ENCODE peak calls at places on chromosomes 13 and 19, in four cellular contexts. H, O, T and K are unnamed samples.
A peak's percentile ranks its signal among the peaks of the same experiment; 100 is the strongest.

GRCh38 chr19:16001481-16002312 is 52.9 kb downstream of the OR10H4 start:
- DNase-seq in H (no peak), O (no peak), T (no peak), K (no peak)

GRCh38 chr19:10643166-10643967 is 10.8 kb upstream of the ILF3 start:
- DNase-seq in H (no peak), O (no peak), T (no peak), K (no peak)

GRCh38 chr13:99873832-99874430 is 97.6 kb downstream of the ZIC5 start:
- DNase-seq in H (no peak), O (no peak), T (no peak), K (no peak)

GRCh38 chr13:30865131-30866009 is 40.7 kb upstream of the MEDAG start:
- DNase-seq in H (peak; percentile 75), O (peak; percentile 90), T (peak; percentile 87), K (peak; percentile 90)

GRCh38 chr19:28497137-28497536 is 715.8 kb downstream of the UQCRFS1 start:
- DNase-seq in H (no peak), O (no peak), T (no peak), K (peak; percentile 29)

GRCh38 chr19:28509079-28509895 is 703.7 kb downstream of the UQCRFS1 start:
- DNase-seq in H (no peak), O (no peak), T (no peak), K (no peak)

GRCh38 chr13:109074853-109075252 is 445.4 kb downstream of the MYO16 start:
- DNase-seq in H (no peak), O (no peak), T (no peak), K (no peak)

GRCh38 chr13:25171517-25172302 is at the start of gene AMER2:
- DNase-seq in H (no peak), O (peak; percentile 37), T (no peak), K (peak; percentile 70)

GRCh38 chr13:28012896-28013295 is 24.4 kb upstream of the URAD start:
- DNase-seq in H (no peak), O (no peak), T (no peak), K (no peak)

GRCh38 chr19:6241680-6242079 is 38.1 kb downstream of the MLLT1 start:
- DNase-seq in H (no peak), O (no peak), T (peak; percentile 58), K (no peak)

GRCh38 chr13:42836930-42837329 is 55.5 kb downstream of the FAM216B start:
- DNase-seq in H (no peak), O (peak; percentile 52), T (no peak), K (peak; percentile 81)

GRCh38 chr13:36758345-36758744 is 60.7 kb upstream of the RFXAP start:
- DNase-seq in H (peak; percentile 28), O (no peak), T (no peak), K (no peak)

GRCh38 chr19:10166046-10166445 is 28.7 kb downstream of the DNMT1 start:
- DNase-seq in H (no peak), O (no peak), T (no peak), K (no peak)

GRCh38 chr13:44667950-44668349 is 91.8 kb upstream of the TSC22D1 start:
- DNase-seq in H (no peak), O (no peak), T (no peak), K (peak; percentile 73)

GRCh38 chr19:45016388-45017314 is 15.4 kb downstream of the RELB start:
- DNase-seq in H (peak; percentile 83), O (peak; percentile 92), T (peak; percentile 72), K (peak; percentile 74)

GRCh38 chr13:85313761-85314503 is 485.3 kb downstream of the SLITRK6 start:
- DNase-seq in H (no peak), O (no peak), T (no peak), K (peak; percentile 3)

GRCh38 chr19:31164666-31165265 is 184.5 kb downstream of the TSHZ3 start:
- DNase-seq in H (no peak), O (no peak), T (no peak), K (no peak)

GRCh38 chr19:53112286-53112685 is 9.1 kb upstream of the ZNF160 start:
- DNase-seq in H (no peak), O (no peak), T (no peak), K (no peak)

GRCh38 chr13:70894258-70894657 is 786.0 kb upstream of the KLHL1 start:
- DNase-seq in H (no peak), O (peak; percentile 22), T (no peak), K (no peak)

GRCh38 chr19:32406161-32407003 is 812 bp downstream of the DPY19L3 start:
- DNase-seq in H (no peak), O (peak; percentile 83), T (no peak), K (no peak)

GRCh38 chr19:32405431-32406160 is at the start of gene DPY19L3:
- DNase-seq in H (peak; percentile 97), O (peak; percentile 95), T (peak; percentile 98), K (peak; percentile 96)

GRCh38 chr19:32404939-32405430 is 585 bp upstream of the DPY19L3 start:
- DNase-seq in H (peak; percentile 69), O (no peak), T (peak; percentile 87), K (peak; percentile 52)

GRCh38 chr19:32404213-32404938 is 1.2 kb upstream of the DPY19L3 start:
- DNase-seq in H (no peak), O (peak; percentile 57), T (no peak), K (no peak)

GRCh38 chr19:32407004-32407992 is 1.7 kb downstream of the DPY19L3 start:
- DNase-seq in H (peak; percentile 68), O (no peak), T (peak; percentile 63), K (no peak)
- H3K27ac ChIP-seq in H (peak overlapping the region; percentile 98), O (no peak overlapping the region), T (peak overlapping the region; percentile 99), K (no peak overlapping the region)

GRCh38 chr13:27004389-27004788 is 167.2 kb downstream of the USP12 start:
- DNase-seq in H (no peak), O (no peak), T (no peak), K (no peak)

GRCh38 chr13:27006519-27007161 is 165.0 kb downstream of the USP12 start:
- DNase-seq in H (peak; percentile 54), O (peak; percentile 55), T (no peak), K (peak; percentile 46)

GRCh38 chr13:27005976-27006518 is 165.6 kb downstream of the USP12 start:
- DNase-seq in H (no peak), O (no peak), T (no peak), K (no peak)

GRCh38 chr13:27004866-27005265 is 166.7 kb downstream of the USP12 start:
- DNase-seq in H (no peak), O (no peak), T (no peak), K (no peak)

DNA sequence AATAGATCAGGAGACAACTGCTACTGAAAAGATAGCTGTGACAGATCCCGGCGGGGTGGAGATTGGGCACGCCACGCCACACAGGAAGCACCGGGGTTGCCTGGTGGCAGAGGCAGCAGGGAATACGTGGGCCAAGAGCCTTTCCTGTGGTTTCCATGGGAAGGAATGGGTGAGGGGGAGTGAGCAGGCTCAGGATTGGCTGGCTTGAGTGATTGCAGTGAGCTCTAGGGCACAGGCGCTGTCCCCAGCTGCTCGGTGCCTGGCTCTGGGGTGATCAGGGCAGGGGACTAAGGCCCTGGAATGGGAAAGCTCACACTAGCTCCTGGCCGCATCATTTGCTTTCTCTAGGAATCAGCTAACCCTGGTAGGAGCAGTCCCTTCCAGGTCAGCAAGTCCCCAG is 166.1 kb downstream of the USP12 start:
- DNase-seq in H (no peak), O (peak; percentile 22), T (no peak), K (peak; percentile 52)
- H3K27me3 ChIP-seq in H (peaks cover 22% of the 10 kb centered on the region), O (peaks cover 21% of the 10 kb centered on the region), T (peaks cover 4% of the 10 kb centered on the region), K (peaks cover 18% of the 10 kb centered on the region)

DNA sequence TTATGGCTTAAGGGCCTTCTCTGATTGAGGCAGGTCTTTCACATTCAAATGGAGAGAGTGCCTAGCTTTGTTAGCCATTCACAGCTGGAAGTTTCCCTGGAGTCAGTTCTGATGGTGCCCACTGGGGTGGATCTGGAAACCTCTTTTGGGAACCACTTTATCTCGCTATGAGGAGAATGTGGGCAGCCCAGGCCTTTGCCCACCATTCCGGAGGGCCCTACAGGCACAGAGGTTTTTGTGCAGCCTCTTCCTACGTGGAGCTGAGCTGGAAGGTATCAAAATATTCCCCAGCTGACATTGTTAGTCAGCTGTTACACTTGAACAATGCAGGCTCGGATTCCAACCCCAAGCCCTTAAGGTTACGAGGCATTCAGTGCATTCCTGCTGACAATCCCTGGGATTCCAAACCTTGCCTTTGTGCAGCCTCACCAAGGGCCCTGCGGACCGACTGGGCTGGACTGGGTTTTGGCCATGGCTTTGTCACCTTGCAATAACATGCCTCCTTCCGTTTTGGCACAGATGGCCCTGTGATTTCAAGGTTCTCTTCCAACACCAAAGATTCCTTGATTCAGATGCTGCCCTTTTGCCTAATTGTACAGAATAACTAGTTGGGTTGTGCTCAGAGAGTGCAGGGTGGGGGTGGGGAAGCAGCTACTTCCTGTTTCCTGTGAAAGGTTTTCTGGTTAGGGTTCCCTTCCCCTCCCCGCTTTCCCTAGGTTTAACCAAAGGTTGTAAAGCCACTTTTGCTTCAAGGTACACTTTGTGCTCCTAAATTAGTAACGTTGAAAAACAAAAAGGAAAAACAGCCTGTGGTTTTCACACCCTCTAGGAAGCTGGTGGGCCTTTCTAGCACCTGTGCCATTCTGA is 27.1 kb downstream of the SAE1 start:
- DNase-seq in H (peak; percentile 33), O (peak; percentile 96), T (no peak), K (peak; percentile 78)
- TF ChIP-seq CTCF in H (no peak), O (peak; percentile 38), T (peak; percentile 5), K (peak; percentile 13)

DNA sequence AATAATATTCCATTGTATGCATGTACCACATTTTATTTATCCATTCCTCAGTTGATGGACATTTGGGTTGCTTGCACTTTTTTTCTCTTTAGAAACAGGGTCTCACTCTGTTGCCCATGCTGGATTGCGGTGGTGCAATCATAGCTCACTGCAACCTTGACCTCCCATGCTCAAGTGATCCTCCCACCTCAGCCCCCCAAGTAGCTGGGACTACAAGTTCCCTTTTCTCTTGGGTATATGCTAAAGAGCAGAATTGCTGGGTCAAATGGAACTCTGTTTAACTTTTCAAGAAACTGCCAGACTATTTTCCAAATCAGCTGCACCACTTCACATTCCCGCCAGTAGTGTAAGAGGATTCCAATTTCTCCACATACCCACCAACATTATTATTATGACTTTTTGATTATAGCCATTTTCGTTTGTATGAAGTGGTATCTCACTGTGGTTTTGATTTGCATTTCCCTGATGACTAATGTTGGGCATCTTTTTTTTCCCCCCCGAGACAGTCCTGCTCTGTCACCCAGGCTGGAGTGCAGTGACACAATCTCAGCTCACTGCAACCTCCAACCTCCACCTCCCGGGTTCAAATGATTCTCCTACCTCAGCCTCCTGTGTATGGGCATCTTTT is 7.6 kb upstream of the IPO5 start:
- DNase-seq in H (no peak), O (no peak), T (no peak), K (no peak)
- H3K27ac ChIP-seq in H (no peak overlapping the region), O (no peak overlapping the region), T (no peak overlapping the region), K (no peak overlapping the region)

DNA sequence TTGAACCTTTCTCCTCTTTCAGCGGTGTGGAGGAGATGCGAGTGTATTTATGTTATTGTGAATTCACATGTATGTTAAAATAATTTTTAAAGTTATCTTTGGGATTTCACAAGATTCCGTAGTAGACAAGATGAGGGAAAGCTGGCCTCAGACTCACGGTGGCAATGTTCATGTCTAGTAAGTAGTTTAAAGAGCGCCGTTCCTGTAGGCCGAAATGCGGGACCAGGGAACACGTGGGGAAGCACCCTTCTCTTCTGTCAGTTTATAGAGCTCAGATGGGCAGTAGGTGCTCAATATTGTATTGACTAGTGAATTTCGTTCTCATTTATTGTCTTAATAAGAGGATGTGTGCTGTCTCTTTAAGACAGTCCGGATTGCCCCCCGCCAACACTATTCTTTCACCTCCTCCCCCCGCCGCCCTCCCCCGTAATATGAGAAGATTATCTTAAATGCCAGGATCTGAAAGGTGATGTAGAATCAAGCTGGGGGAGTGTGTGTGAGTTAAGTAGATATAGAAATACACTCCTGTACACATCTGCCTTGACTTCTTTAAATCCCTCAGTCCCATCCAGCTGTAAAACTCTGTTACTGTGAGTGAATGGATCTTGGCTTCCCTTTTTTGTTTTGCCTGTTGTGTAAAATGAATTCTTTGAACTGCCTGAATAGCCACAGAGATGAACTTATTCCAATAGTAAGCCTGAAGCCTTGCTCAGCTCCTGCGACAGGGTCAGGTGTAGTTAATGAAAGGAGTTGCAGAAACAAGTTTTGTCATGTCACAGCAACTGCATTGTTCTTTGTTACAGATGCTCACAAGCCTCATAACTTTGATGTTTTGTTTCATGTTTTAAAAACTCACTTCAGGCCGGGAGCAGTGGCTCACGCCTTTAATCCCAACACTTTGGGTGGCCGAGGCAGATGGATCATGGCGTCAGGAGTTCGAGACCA is 1.2 kb downstream of the LAMP1 start:
- DNase-seq in H (no peak), O (no peak), T (no peak), K (no peak)
- H3K27me3 ChIP-seq in H (no peaks in the 10 kb centered on the region), O (no peaks in the 10 kb centered on the region), T (no peaks in the 10 kb centered on the region), K (no peaks in the 10 kb centered on the region)